ENCODE peak calls at places on chromosomes 3 and 15, in nine cellular contexts. G is uterus, K is PC-3, J is endothelial cell, C is fibroblast of lung, W is IMR-90, P is heart left ventricle, M is AG09319, I is tibial artery. N is an unnamed sample.

GRCh38 chr3:14605070-14605469 is 46.5 kb upstream of the CCDC174 start:
- DNase-seq in G (no peak), K (peak), J (no peak), C (peak), W (peak), P (no peak), M (no peak), I (no peak), N (no peak)

GRCh38 chr3:194686816-194687637 is 1.3 kb downstream of the FAM43A start:
- DNase-seq in G (peak), K (peak), J (peak), C (peak), W (peak), P (peak), M (no peak), I (peak), N (peak)

GRCh38 chr15:87686308-87686707 is 570.2 kb downstream of the NTRK3 start:
- DNase-seq in G (no peak), K (no peak), J (no peak), C (no peak), W (no peak), P (no peak), M (no peak), I (no peak), N (no peak)

GRCh38 chr15:56919708-56920637 is 1.5 kb downstream of the TCF12 start:
- DNase-seq in G (no peak), K (peak), J (peak), C (peak), W (peak), P (no peak), M (no peak), I (peak), N (no peak)

GRCh38 chr3:21920431-21920830 is 169.4 kb upstream of the ZNF385D start:
- DNase-seq in G (no peak), K (peak), J (no peak), C (peak), W (peak), P (no peak), M (peak), I (no peak), N (peak)

GRCh38 chr3:172208586-172209332 is 169.4 kb downstream of the FNDC3B start:
- DNase-seq in G (no peak), K (no peak), J (no peak), C (peak), W (peak), P (peak), M (no peak), I (no peak), N (no peak)

GRCh38 chr3:4493931-4494806 is 1.0 kb downstream of the ITPR1 start:
- DNase-seq in G (peak), K (peak), J (peak), C (peak), W (peak), P (peak), M (no peak), I (peak), N (no peak)

GRCh38 chr3:133611534-133611933 is 38.0 kb downstream of the CDV3 start:
- DNase-seq in G (no peak), K (no peak), J (no peak), C (no peak), W (no peak), P (no peak), M (no peak), I (no peak), N (no peak)

GRCh38 chr3:134039161-134039862 is 9.6 kb upstream of the SLCO2A1 start:
- DNase-seq in G (no peak), K (peak), J (no peak), C (no peak), W (no peak), P (peak), M (no peak), I (no peak), N (no peak)

GRCh38 chr3:31176045-31176444 is 281.6 kb upstream of the GADL1 start:
- DNase-seq in G (no peak), K (no peak), J (no peak), C (no peak), W (no peak), P (no peak), M (no peak), I (no peak), N (no peak)

GRCh38 chr3:40843851-40844548 is 319.2 kb downstream of the ZNF621 start:
- DNase-seq in G (no peak), K (peak), J (no peak), C (no peak), W (no peak), P (no peak), M (no peak), I (no peak), N (no peak)

GRCh38 chr15:41490355-41490754 is 3.3 kb upstream of the ITPKA start:
- DNase-seq in G (no peak), K (peak), J (no peak), C (peak), W (peak), P (no peak), M (peak), I (no peak), N (peak)

GRCh38 chr3:52128118-52128683 is 26.0 kb downstream of the POC1A start:
- DNase-seq in G (no peak), K (peak), J (no peak), C (peak), W (peak), P (peak), M (no peak), I (no peak), N (peak)

GRCh38 chr3:25448750-25449684 is 21.0 kb downstream of the RARB start:
- DNase-seq in G (peak), K (no peak), J (no peak), C (peak), W (peak), P (peak), M (no peak), I (peak), N (peak)

GRCh38 chr15:70526221-70526973 is 237.0 kb downstream of the UACA start:
- DNase-seq in G (no peak), K (peak), J (no peak), C (peak), W (peak), P (no peak), M (peak), I (peak), N (peak)

GRCh38 chr3:122794483-122794778 is 438 bp upstream of the SLC49A4 start:
- DNase-seq in G (no peak), K (no peak), J (no peak), C (peak), W (peak), P (no peak), M (no peak), I (no peak), N (peak)

GRCh38 chr3:32423534-32423933 is 31.9 kb downstream of the CMTM7 start:
- DNase-seq in G (no peak), K (no peak), J (no peak), C (no peak), W (no peak), P (no peak), M (no peak), I (no peak), N (no peak)

GRCh38 chr3:76365284-76365683 is 579.9 kb upstream of the ZNF717 start:
- DNase-seq in G (no peak), K (no peak), J (no peak), C (no peak), W (peak), P (no peak), M (no peak), I (no peak), N (no peak)

GRCh38 chr3:54079314-54079713 is 43.0 kb upstream of the CACNA2D3 start:
- DNase-seq in G (no peak), K (no peak), J (no peak), C (no peak), W (no peak), P (no peak), M (no peak), I (no peak), N (no peak)

GRCh38 chr3:126858887-126859286 is 124.0 kb upstream of the PLXNA1 start:
- DNase-seq in G (no peak), K (peak), J (no peak), C (peak), W (peak), P (no peak), M (no peak), I (no peak), N (peak)

GRCh38 chr3:128262457-128262856 is 109.2 kb downstream of the EEFSEC start:
- DNase-seq in G (no peak), K (no peak), J (no peak), C (no peak), W (no peak), P (no peak), M (no peak), I (no peak), N (no peak)

GRCh38 chr3:179451335-179452165 is at the start of gene GNB4:
- DNase-seq in G (peak), K (peak), J (peak), C (peak), W (peak), P (peak), M (peak), I (peak), N (peak)

GRCh38 chr3:32961189-32961715 is 9.8 kb downstream of the CCR4 start:
- DNase-seq in G (no peak), K (no peak), J (no peak), C (no peak), W (no peak), P (no peak), M (no peak), I (no peak), N (no peak)

GRCh38 chr3:149390772-149391212 is 13.3 kb upstream of the TM4SF1 start:
- DNase-seq in G (no peak), K (peak), J (no peak), C (peak), W (peak), P (no peak), M (no peak), I (no peak), N (peak)

GRCh38 chr3:172087198-172087597 is 47.8 kb downstream of the FNDC3B start:
- DNase-seq in G (no peak), K (no peak), J (no peak), C (peak), W (no peak), P (no peak), M (no peak), I (no peak), N (no peak)

GRCh38 chr15:44718180-44718926 is 7.0 kb downstream of the B2M start:
- DNase-seq in G (no peak), K (no peak), J (no peak), C (no peak), W (no peak), P (no peak), M (no peak), I (no peak), N (no peak)

GRCh38 chr3:62558549-62559112 is 185.3 kb upstream of the FEZF2 start:
- DNase-seq in G (no peak), K (peak), J (peak), C (no peak), W (peak), P (no peak), M (no peak), I (no peak), N (no peak)

GRCh38 chr3:160330111-160330510 is 68.9 kb downstream of the IFT80 start:
- DNase-seq in G (no peak), K (no peak), J (no peak), C (no peak), W (no peak), P (no peak), M (no peak), I (no peak), N (no peak)

GRCh38 chr3:50245831-50246516 is 10.0 kb downstream of the GNAI2 start:
- DNase-seq in G (peak), K (peak), J (peak), C (peak), W (peak), P (peak), M (no peak), I (peak), N (peak)

GRCh38 chr3:50245251-50245745 is 9.3 kb downstream of the GNAI2 start:
- DNase-seq in G (no peak), K (no peak), J (peak), C (peak), W (no peak), P (no peak), M (no peak), I (no peak), N (no peak)

GRCh38 chr3:50249459-50249858 is 13.5 kb downstream of the GNAI2 start:
- DNase-seq in G (no peak), K (no peak), J (no peak), C (no peak), W (no peak), P (no peak), M (no peak), I (no peak), N (no peak)

GRCh38 chr3:50248387-50248786 is 12.4 kb downstream of the GNAI2 start:
- DNase-seq in G (no peak), K (peak), J (peak), C (peak), W (no peak), P (peak), M (no peak), I (peak), N (no peak)

DNA sequence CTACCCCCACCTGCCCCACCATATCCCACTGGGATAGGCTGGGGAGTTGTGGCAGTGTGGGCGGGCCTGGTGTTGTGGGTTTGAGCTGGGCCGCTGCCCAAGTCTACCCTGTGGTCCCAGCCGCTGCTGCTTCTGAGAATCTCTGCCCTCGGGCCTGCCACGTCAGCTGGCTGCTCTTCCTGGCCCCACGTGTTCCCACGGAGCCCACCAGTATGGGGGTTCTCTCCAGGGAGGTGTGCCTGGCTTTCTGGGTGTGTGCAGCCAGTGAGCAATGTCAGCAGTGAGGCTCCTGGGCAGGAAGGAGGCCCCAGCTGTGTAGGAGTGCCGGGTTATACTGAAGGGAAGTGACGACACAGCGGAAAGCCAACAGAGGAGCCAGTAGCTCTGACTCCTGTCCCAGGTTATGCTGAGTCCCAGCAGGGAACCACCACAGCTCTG is 10.5 kb downstream of the GNAI2 start:
- DNase-seq in G (peak), K (peak), J (peak), C (peak), W (peak), P (no peak), M (no peak), I (no peak), N (peak)
- TF ChIP-seq CTCF in G (no peak), K (no peak), J (no peak), C (no peak), W (no peak), P (peak), M (no peak), I (no peak), N (peak)

DNA sequence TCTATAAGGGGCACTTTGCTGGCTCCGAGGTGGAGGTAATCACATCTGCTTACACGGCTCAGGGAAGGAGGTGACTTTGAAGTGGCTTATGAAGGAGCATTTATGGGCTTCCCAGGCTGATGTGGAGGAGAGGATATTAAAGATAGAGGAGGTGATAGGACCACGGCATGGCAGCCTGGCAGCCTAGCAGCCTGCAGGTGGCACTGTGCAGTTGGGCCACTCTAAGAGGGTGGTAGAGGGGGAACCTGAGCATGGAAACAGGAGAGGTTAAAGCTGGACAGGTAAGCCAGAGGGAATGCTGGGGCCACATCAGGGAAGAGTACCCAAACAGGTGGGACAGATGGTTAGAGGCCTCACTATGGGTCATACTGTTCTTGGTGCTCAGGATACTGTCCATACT is 375.0 kb downstream of the WDR72 start:
- DNase-seq in G (no peak), K (peak), J (peak), C (no peak), W (no peak), P (no peak), M (no peak), I (no peak), N (no peak)
- TF ChIP-seq CTCF in G (no peak), K (peak), J (no peak), C (no peak), W (no peak), P (no peak), M (no peak), I (no peak), N (no peak)

GRCh38 chr15:80577552-80578205 is 117.4 kb upstream of the ABHD17C start:
- DNase-seq in G (no peak), K (no peak), J (no peak), C (no peak), W (no peak), P (no peak), M (no peak), I (peak), N (no peak)
- TF ChIP-seq CTCF in G (no peak), K (no peak), J (no peak), C (no peak), W (no peak), P (no peak), M (no peak), I (no peak), N (no peak)

GRCh38 chr3:158460929-158461328 is 110.1 kb upstream of the MLF1 start:
- DNase-seq in G (no peak), K (no peak), J (no peak), C (peak), W (peak), P (no peak), M (no peak), I (no peak), N (no peak)

GRCh38 chr3:158456114-158456513 is 114.9 kb upstream of the MLF1 start:
- DNase-seq in G (no peak), K (no peak), J (no peak), C (peak), W (peak), P (no peak), M (no peak), I (no peak), N (no peak)

GRCh38 chr3:158455406-158455805 is 115.6 kb upstream of the MLF1 start:
- DNase-seq in G (no peak), K (no peak), J (no peak), C (no peak), W (no peak), P (no peak), M (no peak), I (no peak), N (no peak)

GRCh38 chr3:158453865-158454264 is 117.1 kb upstream of the MLF1 start:
- DNase-seq in G (no peak), K (no peak), J (no peak), C (no peak), W (no peak), P (no peak), M (no peak), I (no peak), N (no peak)

DNA sequence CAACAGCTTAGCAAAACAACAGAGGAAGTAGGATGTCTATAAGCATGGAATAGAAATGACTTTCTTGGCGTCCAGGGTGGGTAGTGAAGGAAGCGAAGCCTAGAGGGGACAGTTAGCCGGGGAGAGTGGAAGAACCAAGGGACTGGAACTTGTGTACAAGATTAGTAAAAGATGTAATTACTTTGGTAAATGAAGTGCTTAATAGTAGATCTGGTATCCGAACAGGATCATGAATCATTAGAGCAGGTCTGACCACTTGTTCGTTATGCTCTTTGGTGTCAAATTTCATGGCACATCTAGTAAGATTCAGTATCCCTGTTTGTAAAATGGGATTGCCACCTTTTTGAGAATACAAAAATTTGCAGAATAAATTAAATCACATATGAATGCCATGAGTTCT is 112.5 kb upstream of the MLF1 start:
- DNase-seq in G (no peak), K (peak), J (no peak), C (peak), W (no peak), P (no peak), M (no peak), I (no peak), N (no peak)
- TF ChIP-seq CTCF in G (no peak), K (no peak), J (no peak), C (no peak), W (no peak), P (no peak), M (no peak), I (no peak), N (no peak)

GRCh38 chr3:188832961-188833615 is 338.7 kb upstream of the TPRG1 start:
- DNase-seq in G (no peak), K (no peak), J (no peak), C (no peak), W (no peak), P (no peak), M (no peak), I (peak), N (peak)
- TF ChIP-seq CTCF in G (no peak), K (no peak), J (no peak), C (no peak), W (no peak), P (no peak), M (no peak), I (no peak), N (no peak)

GRCh38 chr15:49605588-49605987 is 15.0 kb downstream of the FAM227B start:
- DNase-seq in G (no peak), K (no peak), J (no peak), C (no peak), W (no peak), P (no peak), M (no peak), I (no peak), N (no peak)

GRCh38 chr15:49610166-49610918 is 10.3 kb downstream of the FAM227B start:
- DNase-seq in G (no peak), K (no peak), J (no peak), C (no peak), W (no peak), P (no peak), M (no peak), I (no peak), N (no peak)

GRCh38 chr15:49604625-49605409 is 15.8 kb downstream of the FAM227B start:
- DNase-seq in G (no peak), K (no peak), J (no peak), C (no peak), W (no peak), P (no peak), M (no peak), I (no peak), N (no peak)

DNA sequence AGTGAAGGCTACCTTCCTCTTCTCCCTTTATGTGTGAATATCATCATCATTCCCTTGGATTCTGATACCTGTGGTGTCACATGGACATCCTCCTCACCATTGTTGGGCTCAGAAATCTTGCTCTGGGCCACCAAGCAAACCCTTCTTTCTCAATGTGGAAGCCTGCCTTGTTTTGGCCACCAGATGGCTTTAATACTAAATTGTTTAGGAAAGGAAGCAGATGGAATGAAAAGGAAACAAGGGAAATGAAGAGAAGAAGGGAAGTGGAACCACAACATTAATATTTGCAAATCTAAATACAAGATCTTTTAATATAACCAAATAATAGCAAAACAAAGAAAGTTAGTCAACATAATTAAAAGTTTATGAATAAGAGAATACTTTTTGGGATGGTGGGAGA is 14.0 kb downstream of the FAM227B start:
- DNase-seq in G (no peak), K (peak), J (no peak), C (no peak), W (peak), P (no peak), M (no peak), I (no peak), N (no peak)
- TF ChIP-seq CTCF in G (no peak), K (peak), J (no peak), C (peak), W (no peak), P (no peak), M (peak), I (no peak), N (peak)

GRCh38 chr3:189907803-189908202 is 212.9 kb downstream of the P3H2 start:
- DNase-seq in G (no peak), K (peak), J (no peak), C (no peak), W (no peak), P (no peak), M (no peak), I (no peak), N (no peak)

GRCh38 chr3:189909139-189909538 is 211.6 kb downstream of the P3H2 start:
- DNase-seq in G (no peak), K (no peak), J (no peak), C (no peak), W (no peak), P (no peak), M (no peak), I (no peak), N (no peak)

GRCh38 chr3:189908646-189909045 is 212.1 kb downstream of the P3H2 start:
- DNase-seq in G (no peak), K (peak), J (no peak), C (peak), W (peak), P (no peak), M (no peak), I (no peak), N (peak)

GRCh38 chr3:189909573-189909972 is 211.1 kb downstream of the P3H2 start:
- DNase-seq in G (no peak), K (peak), J (no peak), C (no peak), W (no peak), P (no peak), M (no peak), I (no peak), N (no peak)

GRCh38 chr3:189911001-189911400 is 209.7 kb downstream of the P3H2 start:
- DNase-seq in G (no peak), K (peak), J (no peak), C (no peak), W (no peak), P (no peak), M (no peak), I (no peak), N (no peak)
- TF ChIP-seq CTCF in G (no peak), K (no peak), J (no peak), C (no peak), W (no peak), P (no peak), M (no peak), I (no peak), N (no peak)

GRCh38 chr3:85304360-85304964 is 345.7 kb downstream of the CADM2 start:
- DNase-seq in G (no peak), K (peak), J (no peak), C (peak), W (no peak), P (no peak), M (no peak), I (no peak), N (no peak)
- TF ChIP-seq CTCF in G (peak), K (peak), J (peak), C (peak), W (peak), P (no peak), M (no peak), I (no peak), N (peak)